ENCODE peak calls at places on chromosome 3, in six cellular contexts. W is neuronal stem cell, J is mesenchymal stem cell, Y is IMR-90, V is H1, B is trophoblast cell. I is an unnamed sample.

GRCh38 chr3:181930105-181930504 is 218.4 kb downstream of the SOX2 start:
- DNase-seq in V (no peak), J (no peak), W (no peak), B (no peak), Y (no peak), I (no peak)

GRCh38 chr3:10380906-10381795 is 60.2 kb upstream of the SEC13 start:
- DNase-seq in B (no peak), Y (no peak), J (no peak), W (no peak), V (no peak), I (no peak)

GRCh38 chr3:38257583-38257982 is 8.0 kb upstream of the SLC22A13 start:
- DNase-seq in Y (peak), W (no peak), V (no peak), B (no peak), J (peak), I (no peak)

GRCh38 chr3:170470063-170471006 is 51.7 kb downstream of the CLDN11 start:
- DNase-seq in W (no peak), V (peak), B (no peak), Y (peak), J (peak), I (no peak)

GRCh38 chr3:131178710-131179375 is 152.2 kb downstream of the NEK11 start:
- DNase-seq in B (no peak), V (no peak), J (no peak), W (no peak), Y (no peak), I (no peak)

GRCh38 chr3:183287301-183287971 is 34.4 kb downstream of the B3GNT5 start:
- DNase-seq in V (no peak), Y (peak), B (no peak), W (no peak), J (peak), I (no peak)

GRCh38 chr3:66763294-66763693 is 234.8 kb upstream of the KBTBD8 start:
- DNase-seq in B (peak), V (no peak), J (peak), W (no peak), Y (peak), I (no peak)

GRCh38 chr3:71168961-71169411 is 414.5 kb downstream of the FOXP1 start:
- DNase-seq in B (peak), W (no peak), Y (peak), J (peak), V (no peak), I (no peak)

GRCh38 chr3:17552351-17552750 is 190.1 kb downstream of the TBC1D5 start:
- DNase-seq in W (no peak), Y (no peak), V (no peak), B (no peak), J (no peak), I (no peak)

GRCh38 chr3:59052803-59053411 is 3.1 kb upstream of the CFAP20DC start:
- DNase-seq in B (no peak), Y (peak), V (no peak), W (no peak), J (peak), I (peak)

GRCh38 chr3:13769422-13769821 is 110.4 kb downstream of the WNT7A start:
- DNase-seq in J (no peak), Y (no peak), B (no peak), W (no peak), V (peak), I (no peak)

GRCh38 chr3:182364323-182364722 is 429.0 kb upstream of the ATP11B start:
- DNase-seq in Y (no peak), W (no peak), J (no peak), V (no peak), B (no peak), I (no peak)

GRCh38 chr3:46908294-46908985 is 30.9 kb downstream of the PTH1R start:
- DNase-seq in W (no peak), J (no peak), V (no peak), Y (peak), B (no peak), I (no peak)

GRCh38 chr3:105806361-105806760 is 62.5 kb downstream of the CBLB start:
- DNase-seq in J (no peak), V (no peak), B (no peak), Y (peak), W (no peak), I (no peak)

GRCh38 chr3:48770187-48770502 is 53.1 kb upstream of the IP6K2 start:
- DNase-seq in B (no peak), V (no peak), J (no peak), W (no peak), Y (no peak), I (no peak)

GRCh38 chr3:133600682-133601081 is 27.2 kb downstream of the CDV3 start:
- DNase-seq in Y (no peak), J (no peak), V (no peak), W (no peak), B (no peak), I (no peak)

GRCh38 chr3:9717563-9717962 is 13.9 kb downstream of the CPNE9 start:
- DNase-seq in J (no peak), B (no peak), W (no peak), Y (no peak), V (no peak), I (no peak)

GRCh38 chr3:126050626-126051025 is 33.3 kb downstream of the SLC41A3 start:
- DNase-seq in W (no peak), B (no peak), V (no peak), Y (no peak), J (no peak), I (no peak)

GRCh38 chr3:54965746-54966145 is 37.9 kb upstream of the LRTM1 start:
- DNase-seq in J (peak), V (no peak), B (no peak), W (no peak), Y (peak), I (no peak)

GRCh38 chr3:177597325-177598109 is 400.2 kb upstream of the TBL1XR1 start:
- DNase-seq in Y (peak), V (no peak), W (no peak), B (no peak), J (peak), I (no peak)

GRCh38 chr3:129441782-129442181 is 1.8 kb downstream of the IFT122 start:
- DNase-seq in B (no peak), W (no peak), J (no peak), Y (peak), V (no peak), I (no peak)

GRCh38 chr3:24951186-24951585 is 456.5 kb upstream of the THRB start:
- DNase-seq in Y (no peak), V (no peak), W (no peak), J (no peak), B (no peak), I (no peak)

GRCh38 chr3:144915202-144915601 is 943.6 kb downstream of the DIPK2A start:
- DNase-seq in W (no peak), J (no peak), Y (no peak), B (no peak), V (no peak), I (no peak)

GRCh38 chr3:49812916-49813496 is 747 bp downstream of the UBA7 start:
- DNase-seq in B (no peak), W (no peak), V (no peak), J (no peak), Y (no peak), I (no peak)

GRCh38 chr3:120274739-120275167 is 10.3 kb downstream of the GPR156 start:
- DNase-seq in J (no peak), Y (peak), W (no peak), V (no peak), B (no peak), I (no peak)

GRCh38 chr3:134371542-134372324 is 2.5 kb downstream of the AMOTL2 start:
- DNase-seq in J (peak), W (no peak), Y (peak), B (no peak), V (no peak), I (peak)

GRCh38 chr3:128874481-128875180 is 4.8 kb upstream of the ACAD9 start:
- DNase-seq in V (no peak), B (peak), J (no peak), W (no peak), Y (no peak), I (no peak)

GRCh38 chr3:124092811-124093210 is 100.9 kb upstream of the ROPN1 start:
- DNase-seq in B (no peak), Y (peak), W (no peak), J (no peak), V (no peak), I (no peak)

GRCh38 chr3:49489247-49489646 is 19.2 kb downstream of the DAG1 start:
- DNase-seq in W (no peak), Y (no peak), V (no peak), J (no peak), B (no peak), I (no peak)

GRCh38 chr3:107065094-107065861 is 312.0 kb upstream of the CCDC54 start:
- DNase-seq in B (no peak), J (no peak), W (no peak), Y (no peak), V (no peak), I (no peak)

GRCh38 chr3:40661285-40661684 is 136.5 kb downstream of the ZNF621 start:
- DNase-seq in J (no peak), Y (no peak), V (no peak), W (no peak), B (no peak), I (no peak)

GRCh38 chr3:45914362-45915077 is 28.2 kb downstream of the CCR9 start:
- DNase-seq in J (no peak), Y (no peak), W (no peak), V (no peak), B (no peak), I (no peak)

GRCh38 chr3:187689984-187690383 is 12.4 kb downstream of the RTP2 start:
- DNase-seq in V (no peak), Y (peak), W (no peak), J (no peak), B (no peak), I (no peak)

GRCh38 chr3:127483005-127483641 is 107.4 kb downstream of the TPRA1 start:
- DNase-seq in J (no peak), Y (no peak), V (peak), W (no peak), B (no peak), I (peak)

GRCh38 chr3:127479449-127479848 is 111.1 kb downstream of the TPRA1 start:
- DNase-seq in Y (no peak), J (no peak), B (no peak), W (no peak), V (no peak), I (peak)

GRCh38 chr3:127478922-127479321 is 111.6 kb downstream of the TPRA1 start:
- DNase-seq in Y (no peak), B (no peak), W (no peak), J (no peak), V (no peak), I (no peak)

GRCh38 chr3:127482216-127483004 is 108.1 kb downstream of the TPRA1 start:
- DNase-seq in Y (peak), B (no peak), J (no peak), W (no peak), V (no peak), I (peak)

DNA sequence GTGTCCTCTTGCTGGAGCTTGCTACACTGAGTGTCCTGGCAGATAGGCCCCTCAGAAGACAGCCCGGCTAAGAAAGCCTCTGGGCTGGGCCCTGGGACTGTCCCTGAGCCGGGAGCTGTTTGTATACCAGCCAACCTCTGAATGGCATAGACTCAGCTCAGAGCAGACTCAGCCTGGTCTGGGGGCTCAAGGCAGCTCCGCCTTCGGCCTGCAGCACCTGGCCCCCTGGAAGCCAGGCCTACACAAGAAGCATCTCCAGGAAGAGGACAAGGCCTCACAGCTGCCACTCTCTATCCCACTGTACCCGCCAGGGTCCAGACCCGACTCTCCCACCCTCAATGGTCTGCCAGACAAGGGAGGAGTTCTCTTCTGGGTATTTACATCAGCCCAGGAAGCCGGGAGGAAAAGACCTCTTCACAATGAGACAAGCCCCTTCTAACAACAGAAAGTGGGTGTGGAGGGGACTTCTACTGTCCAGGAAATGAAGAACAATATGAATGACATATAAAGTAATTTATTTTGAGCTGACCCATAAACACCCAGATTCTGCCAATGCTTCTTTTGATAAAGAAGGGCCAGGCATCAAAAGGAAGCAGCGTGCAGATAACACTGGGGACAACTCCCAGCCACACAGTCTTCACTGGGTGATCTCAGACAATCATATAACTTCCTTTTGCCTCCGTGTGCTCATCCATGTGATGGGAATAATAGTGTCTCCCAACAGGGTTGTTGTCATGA is 110.2 kb downstream of the TPRA1 start:
- DNase-seq in J (no peak), V (no peak), Y (no peak), W (no peak), B (no peak), I (no peak)
- H4K91ac ChIP-seq in J (no peak), V (no peak), Y (no peak), W (no peak), B (no peak), I (no peak)

GRCh38 chr3:102113421-102114041 is 264.2 kb downstream of the NFKBIZ start:
- DNase-seq in W (no peak), J (no peak), B (peak), V (no peak), Y (peak), I (no peak)
- H4K91ac ChIP-seq in W (no peak), J (no peak), B (no peak), V (no peak), Y (peak), I (no peak)

GRCh38 chr3:28601291-28601690 is 252.7 kb upstream of the AZI2 start:
- DNase-seq in W (no peak), B (no peak), J (no peak), V (no peak), Y (no peak), I (no peak)
- H4K91ac ChIP-seq in W (no peak), B (no peak), J (no peak), V (no peak), Y (no peak), I (no peak)

DNA sequence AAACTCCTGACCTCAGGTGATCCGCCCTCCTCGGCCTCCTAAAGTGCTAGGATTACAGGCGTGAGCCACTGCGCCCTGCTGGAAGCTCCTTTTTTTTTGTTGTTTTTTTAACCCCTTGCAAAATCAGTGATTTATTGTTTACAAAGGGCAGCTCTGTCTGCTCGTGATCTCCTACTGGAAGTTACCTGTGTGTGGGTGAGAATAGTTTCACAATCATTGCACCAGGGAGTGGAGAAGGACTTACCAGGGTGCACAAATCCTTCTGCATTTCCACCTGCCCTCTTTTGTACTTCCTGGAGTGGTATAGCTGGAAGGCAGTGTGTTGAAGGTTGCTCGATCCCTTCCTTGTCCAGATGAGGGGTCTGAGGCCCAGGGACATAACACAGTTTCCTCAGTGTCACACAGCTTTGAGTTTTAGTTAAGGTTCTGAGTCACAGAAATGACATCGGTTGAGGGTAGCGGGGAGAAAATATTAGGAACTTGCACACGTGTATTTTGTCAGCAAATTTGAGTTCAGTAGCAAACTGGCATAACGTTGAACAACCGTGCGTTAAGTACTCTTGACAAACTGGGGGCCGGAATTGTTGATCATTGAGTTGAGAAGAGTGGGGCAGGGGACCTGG is 11.3 kb upstream of the TRAK1 start:
- DNase-seq in B (no peak), J (no peak), W (no peak), Y (no peak), V (no peak), I (no peak)
- H4K91ac ChIP-seq in B (peak), J (no peak), W (no peak), Y (peak), V (no peak), I (no peak)

GRCh38 chr3:158494657-158495056 is 76.3 kb upstream of the MLF1 start:
- DNase-seq in B (no peak), Y (no peak), W (no peak), V (no peak), J (no peak), I (no peak)
- H4K91ac ChIP-seq in B (no peak), Y (no peak), W (no peak), V (no peak), J (no peak), I (no peak)

DNA sequence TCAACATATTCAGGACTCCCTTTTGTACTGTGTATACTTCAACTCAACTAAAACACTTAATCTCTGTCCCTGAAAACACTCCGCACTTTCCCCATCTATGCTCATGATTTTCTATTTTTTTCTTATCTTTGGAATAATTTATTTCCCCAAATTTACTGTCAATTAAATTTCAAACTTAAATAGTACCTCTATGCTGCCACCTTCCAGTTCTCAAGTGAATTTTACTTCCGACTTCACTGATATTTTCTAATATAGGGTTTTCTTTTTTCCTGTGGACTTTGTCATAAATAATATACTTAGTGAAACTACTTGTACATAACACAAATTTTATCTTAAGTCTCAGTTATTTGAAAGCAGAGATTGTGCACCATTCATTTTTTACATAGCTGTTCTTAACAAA is 1303.3 kb downstream of the OTOL1 start:
- DNase-seq in B (no peak), J (no peak), Y (no peak), V (no peak), W (no peak), I (no peak)
- H4K91ac ChIP-seq in B (no peak), J (no peak), Y (no peak), V (no peak), W (no peak), I (no peak)

DNA sequence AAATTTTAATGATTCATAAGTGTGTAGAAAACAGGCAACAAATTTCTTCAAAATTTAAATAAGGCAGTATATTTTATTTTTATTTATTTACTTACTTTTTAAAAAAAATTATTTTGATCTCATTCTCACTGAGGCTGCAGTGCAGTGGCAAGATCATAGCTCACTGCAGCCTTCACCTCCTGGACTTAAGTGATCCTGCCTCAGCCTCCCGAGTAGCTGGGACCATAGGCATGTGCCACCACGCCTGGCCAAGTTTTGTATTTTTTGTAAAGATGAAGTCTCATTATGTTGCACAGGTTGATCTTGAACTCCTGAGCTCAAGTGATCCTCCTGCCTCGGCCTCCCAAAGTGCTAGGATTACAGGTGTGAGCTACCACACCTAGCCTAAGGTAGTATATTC is 61.2 kb upstream of the XRN1 start:
- DNase-seq in Y (no peak), V (no peak), J (no peak), B (no peak), W (no peak), I (no peak)
- H4K91ac ChIP-seq in Y (no peak), V (no peak), J (no peak), B (no peak), W (no peak), I (no peak)

GRCh38 chr3:164465172-164465571 is 613.1 kb downstream of the SI start:
- DNase-seq in W (no peak), V (no peak), B (no peak), J (peak), Y (peak), I (no peak)
- H4K91ac ChIP-seq in W (no peak), V (no peak), B (no peak), J (no peak), Y (no peak), I (no peak)

I was measured in H9.